ENCODE peak calls at places on chromosomes 7 and 10, in four cellular contexts. One of them, this sample, is unnamed.

GRCh38 chr7:22469371-22470143 is 30.4 kb downstream of the STEAP1B start:
- DNase-seq in NB4: no peak
- DNase-seq in A549: no peak
- DNase-seq in SK-N-SH: no peak
- DNase-seq in this sample: no peak

GRCh38 chr7:159036916-159037605 is 107.6 kb downstream of the VIPR2 start:
- DNase-seq in NB4: peak; percentile 71
- DNase-seq in SK-N-SH: no peak
- DNase-seq in A549: no peak
- DNase-seq in this sample: no peak

GRCh38 chr7:8441106-8441590 is 7.7 kb downstream of the NXPH1 start:
- DNase-seq in SK-N-SH: no peak
- DNase-seq in A549: no peak
- DNase-seq in NB4: no peak
- DNase-seq in this sample: peak; percentile 15

GRCh38 chr10:110837418-110838120 is 34.2 kb upstream of the PDCD4 start:
- DNase-seq in A549: no peak
- DNase-seq in NB4: no peak
- DNase-seq in SK-N-SH: no peak
- DNase-seq in this sample: no peak

GRCh38 chr7:108838143-108838542 is 268.5 kb downstream of the DNAJB9 start:
- DNase-seq in NB4: no peak
- DNase-seq in A549: no peak
- DNase-seq in SK-N-SH: no peak
- DNase-seq in this sample: no peak

GRCh38 chr7:46786221-46786951 is 795.5 kb downstream of the TNS3 start:
- DNase-seq in SK-N-SH: no peak
- DNase-seq in NB4: no peak
- DNase-seq in A549: peak; percentile 33
- DNase-seq in this sample: no peak

GRCh38 chr7:79872171-79872570 is 262.5 kb upstream of the GNAI1 start:
- DNase-seq in SK-N-SH: no peak
- DNase-seq in NB4: no peak
- DNase-seq in A549: no peak
- DNase-seq in this sample: no peak

GRCh38 chr7:2621948-2622640 is 9.7 kb upstream of the TTYH3 start:
- DNase-seq in NB4: peak; percentile 58
- DNase-seq in SK-N-SH: peak; percentile 87
- DNase-seq in A549: no peak
- DNase-seq in this sample: peak; percentile 75

GRCh38 chr10:59694936-59695335 is 14.7 kb downstream of the SLC16A9 start:
- DNase-seq in SK-N-SH: no peak
- DNase-seq in NB4: no peak
- DNase-seq in A549: no peak
- DNase-seq in this sample: no peak

GRCh38 chr10:75528392-75528791 is 97.0 kb downstream of the LRMDA start:
- DNase-seq in SK-N-SH: no peak
- DNase-seq in A549: no peak
- DNase-seq in NB4: peak; percentile 83
- DNase-seq in this sample: no peak

GRCh38 chr10:8311526-8312070 is 257.1 kb downstream of the GATA3 start:
- DNase-seq in SK-N-SH: no peak
- DNase-seq in A549: no peak
- DNase-seq in NB4: no peak
- DNase-seq in this sample: no peak

GRCh38 chr10:27745380-27745718 is 270 bp downstream of the MKX start:
- DNase-seq in SK-N-SH: peak; percentile 14
- DNase-seq in NB4: no peak
- DNase-seq in A549: no peak
- DNase-seq in this sample: no peak

GRCh38 chr10:106467506-106467905 is 697.0 kb downstream of the SORCS1 start:
- DNase-seq in SK-N-SH: no peak
- DNase-seq in A549: no peak
- DNase-seq in NB4: no peak
- DNase-seq in this sample: peak; percentile 49

GRCh38 chr7:28081016-28081415 is 99.6 kb downstream of the JAZF1 start:
- DNase-seq in SK-N-SH: peak; percentile 31
- DNase-seq in NB4: peak; percentile 71
- DNase-seq in A549: no peak
- DNase-seq in this sample: no peak

GRCh38 chr10:63236113-63236935 is 103.2 kb downstream of the NRBF2 start:
- DNase-seq in A549: peak; percentile 88
- DNase-seq in SK-N-SH: no peak
- DNase-seq in NB4: peak; percentile 90
- DNase-seq in this sample: no peak

GRCh38 chr7:51577390-51577789 is 260.8 kb upstream of the COBL start:
- DNase-seq in SK-N-SH: no peak
- DNase-seq in A549: no peak
- DNase-seq in NB4: no peak
- DNase-seq in this sample: no peak

GRCh38 chr10:51007781-51008180 is 66.5 kb upstream of the PRKG1 start:
- DNase-seq in SK-N-SH: no peak
- DNase-seq in NB4: no peak
- DNase-seq in A549: no peak
- DNase-seq in this sample: no peak

GRCh38 chr7:117844678-117845077 is 28.6 kb downstream of the CTTNBP2 start:
- DNase-seq in A549: no peak
- DNase-seq in NB4: no peak
- DNase-seq in SK-N-SH: no peak
- DNase-seq in this sample: no peak

GRCh38 chr7:75757298-75757676 is 14.7 kb downstream of the CCL26 start:
- DNase-seq in SK-N-SH: no peak
- DNase-seq in NB4: no peak
- DNase-seq in A549: no peak
- DNase-seq in this sample: no peak

GRCh38 chr7:89477991-89478390 is 676.3 kb upstream of the STEAP1 start:
- DNase-seq in SK-N-SH: no peak
- DNase-seq in NB4: no peak
- DNase-seq in A549: no peak
- DNase-seq in this sample: no peak

GRCh38 chr7:31066516-31067130 is 14.5 kb downstream of the ADCYAP1R1 start:
- DNase-seq in SK-N-SH: no peak
- DNase-seq in NB4: no peak
- DNase-seq in A549: no peak
- DNase-seq in this sample: no peak

GRCh38 chr7:123499211-123499968 is 35.0 kb downstream of the IQUB start:
- DNase-seq in SK-N-SH: no peak
- DNase-seq in A549: no peak
- DNase-seq in NB4: no peak
- DNase-seq in this sample: no peak

GRCh38 chr7:92508949-92509348 is 19.4 kb downstream of the PEX1 start:
- DNase-seq in SK-N-SH: no peak
- DNase-seq in A549: no peak
- DNase-seq in NB4: no peak
- DNase-seq in this sample: no peak

GRCh38 chr10:21314234-21314633 is 211.2 kb downstream of the SKIDA1 start:
- DNase-seq in NB4: no peak
- DNase-seq in A549: no peak
- DNase-seq in SK-N-SH: no peak
- DNase-seq in this sample: no peak

GRCh38 chr10:21311426-21311825 is 214.1 kb downstream of the SKIDA1 start:
- DNase-seq in NB4: no peak
- DNase-seq in A549: no peak
- DNase-seq in SK-N-SH: no peak
- DNase-seq in this sample: no peak

GRCh38 chr10:21314906-21315305 is 210.6 kb downstream of the SKIDA1 start:
- DNase-seq in A549: no peak
- DNase-seq in SK-N-SH: no peak
- DNase-seq in NB4: no peak
- DNase-seq in this sample: no peak

GRCh38 chr10:21315321-21316220 is 209.9 kb downstream of the SKIDA1 start:
- DNase-seq in A549: peak; percentile 93
- DNase-seq in NB4: no peak
- DNase-seq in SK-N-SH: peak; percentile 53
- DNase-seq in this sample: peak; percentile 50

DNA sequence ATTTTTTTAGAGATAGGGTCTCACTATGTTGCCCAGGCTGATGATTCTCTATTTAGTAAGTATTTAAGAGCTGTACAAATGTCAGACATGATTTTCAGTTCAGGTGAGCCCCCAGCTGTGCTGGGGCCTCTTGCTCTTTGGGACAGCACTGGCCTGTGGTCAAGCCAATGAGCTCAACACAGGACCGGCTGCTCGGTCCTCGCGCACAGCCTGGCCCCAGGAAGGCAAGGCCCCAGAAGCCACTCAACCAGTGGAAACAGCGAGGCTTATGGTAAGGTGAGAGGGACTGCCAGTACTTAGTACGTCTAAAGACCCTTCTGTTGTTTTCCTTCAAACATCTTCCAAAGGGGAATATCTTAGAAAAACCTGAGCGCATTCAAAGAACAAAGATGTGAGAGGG is 211.8 kb downstream of the SKIDA1 start:
- DNase-seq in NB4: no peak
- DNase-seq in SK-N-SH: no peak
- DNase-seq in A549: no peak
- DNase-seq in this sample: no peak
- TF ChIP-seq MAX in NB4: no peak
- TF ChIP-seq MAX in SK-N-SH: no peak
- TF ChIP-seq MAX in A549: no peak
- TF ChIP-seq MAX in this sample: no peak

GRCh38 chr7:110944448-110944847 is 146.5 kb upstream of the LRRN3 start:
- DNase-seq in A549: no peak
- DNase-seq in SK-N-SH: no peak
- DNase-seq in NB4: no peak
- DNase-seq in this sample: no peak

GRCh38 chr7:110943686-110944350 is 147.1 kb upstream of the LRRN3 start:
- DNase-seq in SK-N-SH: peak; percentile 43
- DNase-seq in NB4: no peak
- DNase-seq in A549: no peak
- DNase-seq in this sample: no peak

GRCh38 chr7:110948280-110948679 is 142.6 kb upstream of the LRRN3 start:
- DNase-seq in NB4: no peak
- DNase-seq in SK-N-SH: no peak
- DNase-seq in A549: no peak
- DNase-seq in this sample: no peak

GRCh38 chr7:110941385-110941784 is 149.5 kb upstream of the LRRN3 start:
- DNase-seq in NB4: no peak
- DNase-seq in A549: no peak
- DNase-seq in SK-N-SH: no peak
- DNase-seq in this sample: no peak

DNA sequence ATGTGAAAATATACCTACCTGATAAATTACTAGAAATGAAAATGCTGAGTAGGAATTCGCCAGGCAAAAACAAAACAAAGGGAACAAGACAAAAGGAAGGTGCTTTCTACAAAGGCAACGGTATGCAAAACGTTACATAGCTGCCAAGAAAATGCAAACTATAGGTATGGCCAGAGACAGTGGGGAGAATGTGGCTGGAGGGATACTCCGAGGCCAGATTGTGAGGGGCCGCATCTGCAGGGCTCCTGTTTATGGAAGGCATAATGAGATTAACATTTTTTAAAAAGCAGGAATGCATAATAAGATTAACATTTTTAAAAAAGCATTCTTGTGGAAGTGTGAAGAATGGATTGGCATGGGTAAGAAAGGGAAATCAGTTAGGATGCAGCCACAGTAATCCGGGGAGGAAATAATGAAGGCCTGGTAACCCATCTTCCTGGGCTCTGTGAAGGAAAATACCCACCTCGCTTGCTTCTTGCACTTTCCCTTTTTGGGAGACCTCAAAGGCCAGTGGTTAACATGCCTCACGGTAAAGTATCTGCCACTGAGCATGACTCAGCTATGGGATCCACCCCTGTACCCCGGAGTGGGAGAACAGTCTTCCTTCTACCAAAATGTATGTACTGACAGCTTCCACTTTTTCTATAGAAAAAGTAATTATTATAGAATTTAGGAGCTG is 145.8 kb upstream of the LRRN3 start:
- DNase-seq in A549: no peak
- DNase-seq in SK-N-SH: no peak
- DNase-seq in NB4: no peak
- DNase-seq in this sample: no peak
- TF ChIP-seq MAX in A549: no peak
- TF ChIP-seq MAX in SK-N-SH: no peak
- TF ChIP-seq MAX in NB4: no peak
- TF ChIP-seq MAX in this sample: no peak

GRCh38 chr10:126977216-126977615 is 72.0 kb downstream of the DOCK1 start:
- DNase-seq in SK-N-SH: no peak
- DNase-seq in NB4: no peak
- DNase-seq in A549: no peak
- DNase-seq in this sample: no peak

GRCh38 chr10:126975221-126975620 is 70.0 kb downstream of the DOCK1 start:
- DNase-seq in A549: no peak
- DNase-seq in SK-N-SH: no peak
- DNase-seq in NB4: no peak
- DNase-seq in this sample: no peak

GRCh38 chr10:126966938-126967337 is 61.7 kb downstream of the DOCK1 start:
- DNase-seq in A549: no peak
- DNase-seq in SK-N-SH: no peak
- DNase-seq in NB4: no peak
- DNase-seq in this sample: no peak

GRCh38 chr10:126969310-126969709 is 64.1 kb downstream of the DOCK1 start:
- DNase-seq in SK-N-SH: no peak
- DNase-seq in A549: peak; percentile 43
- DNase-seq in NB4: no peak
- DNase-seq in this sample: peak; percentile 40

DNA sequence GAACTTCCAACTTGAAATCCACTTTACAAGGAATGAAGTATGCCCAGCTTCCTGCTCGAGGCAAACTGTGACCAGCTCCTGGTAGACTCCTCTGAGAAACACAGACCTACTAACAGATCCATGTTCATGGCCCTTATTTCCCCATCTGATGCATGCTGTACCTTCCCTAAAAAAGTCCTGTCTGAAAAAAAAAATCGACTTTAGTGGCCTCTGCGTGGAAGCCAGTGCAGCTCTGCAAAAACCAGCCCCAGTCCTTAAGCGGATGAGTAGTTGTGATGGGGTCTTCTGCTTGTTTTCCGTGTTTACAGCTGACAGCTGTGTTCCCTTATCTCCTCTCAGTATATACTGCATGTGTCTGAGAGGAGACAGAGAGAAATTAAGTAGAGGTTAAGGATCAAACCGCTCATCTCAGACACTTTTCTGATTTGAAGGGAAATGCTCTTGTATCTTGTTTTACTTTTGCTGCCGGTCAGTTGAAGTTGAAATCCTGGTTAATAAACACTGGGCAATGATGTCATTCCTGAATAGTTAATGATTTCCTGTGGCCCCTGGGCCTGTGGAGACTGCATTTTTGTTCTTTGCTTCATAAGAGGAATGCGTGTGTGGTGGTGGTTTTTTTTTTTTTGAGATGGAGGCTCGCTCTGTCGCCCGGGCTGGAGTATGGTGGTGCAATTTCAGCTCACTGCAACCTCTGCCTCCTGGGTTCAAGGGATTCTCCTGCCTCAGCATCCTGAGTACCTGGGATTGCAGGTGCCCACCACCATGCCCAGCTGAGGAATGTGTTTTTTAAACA is 67.6 kb downstream of the DOCK1 start:
- DNase-seq in NB4: no peak
- DNase-seq in A549: peak; percentile 72
- DNase-seq in SK-N-SH: no peak
- DNase-seq in this sample: no peak
- TF ChIP-seq MAX in NB4: no peak
- TF ChIP-seq MAX in A549: no peak
- TF ChIP-seq MAX in SK-N-SH: peak; percentile 14
- TF ChIP-seq MAX in this sample: no peak

GRCh38 chr10:82206831-82207230 is 331.8 kb downstream of the NRG3 start:
- DNase-seq in A549: no peak
- DNase-seq in SK-N-SH: no peak
- DNase-seq in NB4: no peak
- DNase-seq in this sample: no peak
- TF ChIP-seq MAX in A549: no peak
- TF ChIP-seq MAX in SK-N-SH: no peak
- TF ChIP-seq MAX in NB4: no peak
- TF ChIP-seq MAX in this sample: no peak